ENCODE peak calls at places on chromosomes 13 and 19, in six cellular contexts. One of them, this sample, is unnamed.
A peak's percentile ranks its signal among the peaks of the same experiment; 100 is the strongest.

GRCh38 chr19:55258476-55258827 is 365 bp downstream of the PPP6R1 start:
- DNase-seq in left ventricle myocardium inferior: peak; percentile 31
- DNase-seq in fibroblast of lung: no peak
- DNase-seq in IMR-90: no peak
- DNase-seq in thoracic aorta: no peak
- DNase-seq in heart left ventricle: no peak
- DNase-seq in this sample: no peak

GRCh38 chr13:25657062-25657588 is 285.4 kb downstream of the ATP8A2 start:
- DNase-seq in heart left ventricle: no peak
- DNase-seq in left ventricle myocardium inferior: no peak
- DNase-seq in fibroblast of lung: no peak
- DNase-seq in thoracic aorta: no peak
- DNase-seq in IMR-90: no peak
- DNase-seq in this sample: no peak

GRCh38 chr19:18502236-18502632 is 19.6 kb downstream of the ELL start:
- DNase-seq in fibroblast of lung: no peak
- DNase-seq in IMR-90: no peak
- DNase-seq in heart left ventricle: no peak
- DNase-seq in thoracic aorta: no peak
- DNase-seq in left ventricle myocardium inferior: no peak
- DNase-seq in this sample: no peak

GRCh38 chr19:38441660-38442348 is 8.3 kb downstream of the RYR1 start:
- DNase-seq in heart left ventricle: no peak
- DNase-seq in fibroblast of lung: no peak
- DNase-seq in thoracic aorta: no peak
- DNase-seq in left ventricle myocardium inferior: no peak
- DNase-seq in IMR-90: no peak
- DNase-seq in this sample: no peak

GRCh38 chr13:21913010-21913409 is 242.1 kb downstream of the FGF9 start:
- DNase-seq in IMR-90: peak; percentile 19
- DNase-seq in heart left ventricle: no peak
- DNase-seq in thoracic aorta: no peak
- DNase-seq in left ventricle myocardium inferior: no peak
- DNase-seq in fibroblast of lung: no peak
- DNase-seq in this sample: no peak

GRCh38 chr19:35715981-35716734 is 1.6 kb upstream of the KMT2B start:
- DNase-seq in left ventricle myocardium inferior: peak; percentile 70
- DNase-seq in heart left ventricle: peak; percentile 68
- DNase-seq in IMR-90: peak; percentile 30
- DNase-seq in thoracic aorta: no peak
- DNase-seq in fibroblast of lung: no peak
- DNase-seq in this sample: no peak

GRCh38 chr19:50154529-50154928 is 8.6 kb downstream of the IZUMO2 start:
- DNase-seq in IMR-90: no peak
- DNase-seq in fibroblast of lung: no peak
- DNase-seq in left ventricle myocardium inferior: no peak
- DNase-seq in thoracic aorta: no peak
- DNase-seq in heart left ventricle: no peak
- DNase-seq in this sample: no peak

GRCh38 chr19:16373539-16373938 is 48.9 kb downstream of the KLF2 start:
- DNase-seq in left ventricle myocardium inferior: peak; percentile 16
- DNase-seq in fibroblast of lung: peak; percentile 94
- DNase-seq in thoracic aorta: no peak
- DNase-seq in IMR-90: peak; percentile 83
- DNase-seq in heart left ventricle: no peak
- DNase-seq in this sample: no peak

GRCh38 chr19:376111-376470 is 31.5 kb upstream of the MIER2 start:
- DNase-seq in heart left ventricle: no peak
- DNase-seq in IMR-90: no peak
- DNase-seq in left ventricle myocardium inferior: no peak
- DNase-seq in fibroblast of lung: no peak
- DNase-seq in thoracic aorta: no peak
- DNase-seq in this sample: no peak

GRCh38 chr13:44397766-44398223 is 24.2 kb downstream of the SERP2 start:
- DNase-seq in IMR-90: peak; percentile 20
- DNase-seq in heart left ventricle: no peak
- DNase-seq in thoracic aorta: no peak
- DNase-seq in fibroblast of lung: no peak
- DNase-seq in left ventricle myocardium inferior: no peak
- DNase-seq in this sample: no peak

GRCh38 chr13:31742102-31742695 is 2.9 kb downstream of the RXFP2 start:
- DNase-seq in thoracic aorta: no peak
- DNase-seq in fibroblast of lung: peak; percentile 79
- DNase-seq in IMR-90: peak; percentile 69
- DNase-seq in heart left ventricle: peak; percentile 57
- DNase-seq in left ventricle myocardium inferior: peak; percentile 45
- DNase-seq in this sample: peak; percentile 58

GRCh38 chr19:8302357-8302691 is 5.8 kb downstream of the CD320 start:
- DNase-seq in left ventricle myocardium inferior: peak; percentile 79
- DNase-seq in heart left ventricle: peak; percentile 86
- DNase-seq in fibroblast of lung: no peak
- DNase-seq in IMR-90: no peak
- DNase-seq in thoracic aorta: no peak
- DNase-seq in this sample: no peak

GRCh38 chr19:16042533-16043085 is 33.7 kb upstream of the TPM4 start:
- DNase-seq in IMR-90: peak; percentile 19
- DNase-seq in thoracic aorta: no peak
- DNase-seq in left ventricle myocardium inferior: no peak
- DNase-seq in fibroblast of lung: no peak
- DNase-seq in heart left ventricle: no peak
- DNase-seq in this sample: no peak

GRCh38 chr13:49908637-49909036 is 27.5 kb downstream of the SPRYD7 start:
- DNase-seq in thoracic aorta: no peak
- DNase-seq in heart left ventricle: no peak
- DNase-seq in IMR-90: no peak
- DNase-seq in fibroblast of lung: no peak
- DNase-seq in left ventricle myocardium inferior: no peak
- DNase-seq in this sample: peak; percentile 7

DNA sequence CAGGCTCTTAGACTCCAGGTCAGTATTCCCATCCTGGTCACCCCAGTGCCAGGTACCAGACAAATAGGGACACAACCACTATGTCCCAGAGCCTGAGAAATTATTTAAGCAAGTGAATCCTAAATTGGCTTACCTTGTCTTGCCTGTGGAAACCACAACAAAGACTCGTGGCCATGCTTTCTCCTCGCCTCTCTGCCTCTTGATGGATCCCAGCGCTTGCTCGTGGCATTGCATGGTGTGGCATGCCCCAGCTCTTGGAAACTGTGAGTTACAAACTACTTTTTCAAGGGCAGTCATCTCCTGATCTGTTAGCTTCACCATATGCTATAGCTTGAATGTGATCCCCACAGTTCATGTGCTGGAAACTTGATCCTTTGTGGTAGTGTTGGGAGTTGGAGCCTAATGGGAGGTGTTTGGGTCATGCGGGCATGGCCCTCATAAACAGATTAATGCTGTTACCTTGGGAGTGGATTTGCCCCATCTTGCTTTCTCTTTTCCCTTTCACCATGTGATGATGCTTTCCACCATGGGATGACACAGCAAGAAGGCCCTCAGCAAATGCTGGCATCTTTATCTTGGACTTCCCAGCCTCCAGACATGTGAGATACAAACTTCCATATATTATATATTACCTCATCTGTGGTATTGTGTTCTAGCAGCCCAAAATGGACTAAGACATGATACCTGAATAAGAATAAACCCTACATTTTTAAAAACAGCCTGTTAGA is 31.2 kb downstream of the SPRYD7 start:
- DNase-seq in fibroblast of lung: no peak
- DNase-seq in thoracic aorta: no peak
- DNase-seq in heart left ventricle: no peak
- DNase-seq in left ventricle myocardium inferior: no peak
- DNase-seq in IMR-90: no peak
- DNase-seq in this sample: no peak
- H3K27ac ChIP-seq in fibroblast of lung: no peak overlapping the region
- H3K27ac ChIP-seq in thoracic aorta: no peak overlapping the region
- H3K27ac ChIP-seq in heart left ventricle: no peak overlapping the region
- H3K27ac ChIP-seq in left ventricle myocardium inferior: no peak overlapping the region
- H3K27ac ChIP-seq in IMR-90: no peak overlapping the region
- H3K27ac ChIP-seq in this sample: no peak overlapping the region

GRCh38 chr13:113622791-113623490 is 35.1 kb downstream of the ATP4B start:
- DNase-seq in fibroblast of lung: no peak
- DNase-seq in thoracic aorta: no peak
- DNase-seq in heart left ventricle: no peak
- DNase-seq in IMR-90: no peak
- DNase-seq in left ventricle myocardium inferior: peak; percentile 5
- DNase-seq in this sample: no peak

GRCh38 chr13:113621046-113621445 is 36.5 kb downstream of the TFDP1 start:
- DNase-seq in heart left ventricle: no peak
- DNase-seq in thoracic aorta: no peak
- DNase-seq in left ventricle myocardium inferior: peak; percentile 1
- DNase-seq in IMR-90: no peak
- DNase-seq in fibroblast of lung: no peak
- DNase-seq in this sample: no peak

GRCh38 chr13:113625965-113626661 is 31.9 kb downstream of the ATP4B start:
- DNase-seq in fibroblast of lung: peak; percentile 18
- DNase-seq in heart left ventricle: peak; percentile 3
- DNase-seq in IMR-90: peak; percentile 50
- DNase-seq in thoracic aorta: no peak
- DNase-seq in left ventricle myocardium inferior: peak; percentile 2
- DNase-seq in this sample: no peak

GRCh38 chr13:113624235-113624587 is 33.8 kb downstream of the ATP4B start:
- DNase-seq in thoracic aorta: no peak
- DNase-seq in left ventricle myocardium inferior: no peak
- DNase-seq in heart left ventricle: peak; percentile 13
- DNase-seq in IMR-90: no peak
- DNase-seq in fibroblast of lung: peak; percentile 4
- DNase-seq in this sample: no peak

DNA sequence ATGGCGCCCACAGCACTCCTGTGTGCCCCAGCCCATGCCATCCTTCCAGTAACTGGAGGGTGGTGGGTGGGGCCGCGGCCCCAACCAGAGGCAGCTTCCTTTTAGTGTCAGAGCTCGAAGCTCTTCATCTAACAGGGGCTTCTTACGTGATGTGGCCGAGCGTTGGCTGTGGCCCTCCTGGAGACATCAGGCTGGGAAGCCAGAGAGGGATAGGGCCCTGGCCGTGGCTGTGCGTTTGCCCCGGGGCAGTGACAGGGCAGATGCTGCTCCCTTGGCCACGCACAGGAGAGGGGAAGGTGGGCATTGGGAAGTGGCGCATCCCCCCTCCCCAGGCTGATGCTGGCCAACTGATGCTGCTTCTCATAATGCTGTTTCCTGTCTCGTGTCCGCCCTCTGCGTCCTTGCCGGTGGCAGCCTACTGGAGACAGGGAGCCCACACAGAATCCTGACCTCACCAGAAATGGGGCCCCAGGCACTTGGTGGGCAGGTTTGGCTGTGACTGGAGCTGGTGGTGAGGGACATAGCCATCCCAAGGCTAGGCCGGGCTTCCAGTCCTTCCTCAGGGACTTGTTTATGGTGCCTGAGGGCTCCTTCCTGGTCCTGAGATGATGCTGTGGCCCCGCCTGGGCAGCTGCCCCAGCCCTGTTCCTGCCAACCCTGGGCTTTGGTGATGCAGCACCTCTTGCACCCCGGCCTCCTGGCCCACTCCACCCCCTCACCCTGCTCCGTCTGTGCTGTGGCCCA is 34.3 kb downstream of the ATP4B start:
- DNase-seq in IMR-90: no peak
- DNase-seq in left ventricle myocardium inferior: peak; percentile 13
- DNase-seq in fibroblast of lung: no peak
- DNase-seq in thoracic aorta: no peak
- DNase-seq in heart left ventricle: no peak
- DNase-seq in this sample: no peak
- H3K36me3 ChIP-seq in IMR-90: peaks cover 30% of the 10 kb centered on the region
- H3K36me3 ChIP-seq in left ventricle myocardium inferior: peaks cover 18% of the 10 kb centered on the region
- H3K36me3 ChIP-seq in fibroblast of lung: peaks cover 3% of the 10 kb centered on the region
- H3K36me3 ChIP-seq in thoracic aorta: no peaks in the 10 kb centered on the region
- H3K36me3 ChIP-seq in heart left ventricle: no peaks in the 10 kb centered on the region
- H3K36me3 ChIP-seq in this sample: peaks cover 20% of the 10 kb centered on the region

GRCh38 chr13:35388456-35388855 is 88.0 kb downstream of the MAB21L1 start:
- DNase-seq in thoracic aorta: no peak
- DNase-seq in IMR-90: no peak
- DNase-seq in left ventricle myocardium inferior: no peak
- DNase-seq in fibroblast of lung: peak; percentile 20
- DNase-seq in heart left ventricle: no peak
- DNase-seq in this sample: no peak
- H3K27ac ChIP-seq in thoracic aorta: no peak overlapping the region
- H3K27ac ChIP-seq in IMR-90: no peak overlapping the region
- H3K27ac ChIP-seq in left ventricle myocardium inferior: peak overlapping the region; percentile 25
- H3K27ac ChIP-seq in fibroblast of lung: no peak overlapping the region
- H3K27ac ChIP-seq in heart left ventricle: peak overlapping the region; percentile 2
- H3K27ac ChIP-seq in this sample: no peak overlapping the region

DNA sequence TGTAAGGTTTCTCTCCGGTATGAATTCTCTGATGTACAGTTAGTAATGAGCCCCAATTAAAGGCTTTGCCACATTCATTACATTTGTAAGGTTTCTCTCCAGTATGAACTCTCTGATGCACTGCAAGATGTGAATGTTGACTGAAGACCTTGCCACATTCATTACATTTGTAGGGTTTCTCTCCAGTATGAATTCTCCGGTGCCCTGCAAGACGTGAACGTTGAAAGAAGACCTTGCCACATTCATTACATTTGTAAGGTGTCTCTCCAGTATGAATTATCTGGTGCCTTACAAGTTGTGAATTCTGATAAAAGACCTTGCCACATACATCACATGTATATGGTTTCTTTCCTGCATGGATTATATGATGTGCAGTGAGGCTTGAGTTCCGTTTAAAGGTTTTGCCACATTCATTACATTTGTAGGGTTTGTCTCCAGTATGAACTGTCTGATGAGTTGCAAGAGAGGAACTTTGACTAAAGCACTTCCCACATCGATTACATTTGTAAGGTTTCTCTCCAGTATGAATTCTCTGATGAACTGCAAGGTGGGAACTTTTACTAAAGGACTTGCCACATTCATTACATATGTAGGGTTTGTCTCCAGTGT is 17.7 kb upstream of the ZNF432 start:
- DNase-seq in heart left ventricle: no peak
- DNase-seq in IMR-90: no peak
- DNase-seq in fibroblast of lung: no peak
- DNase-seq in thoracic aorta: no peak
- DNase-seq in left ventricle myocardium inferior: no peak
- DNase-seq in this sample: no peak
- H3K36me3 ChIP-seq in heart left ventricle: peaks cover 25% of the 10 kb centered on the region
- H3K36me3 ChIP-seq in IMR-90: peaks cover 65% of the 10 kb centered on the region
- H3K36me3 ChIP-seq in fibroblast of lung: peaks cover 6% of the 10 kb centered on the region
- H3K36me3 ChIP-seq in thoracic aorta: peaks cover 84% of the 10 kb centered on the region
- H3K36me3 ChIP-seq in left ventricle myocardium inferior: peaks cover 100% of the 10 kb centered on the region
- H3K36me3 ChIP-seq in this sample: peaks cover 28% of the 10 kb centered on the region

GRCh38 chr13:97549201-97549600 is 115.2 kb downstream of the RAP2A start:
- DNase-seq in thoracic aorta: no peak
- DNase-seq in fibroblast of lung: no peak
- DNase-seq in IMR-90: no peak
- DNase-seq in left ventricle myocardium inferior: no peak
- DNase-seq in heart left ventricle: no peak
- DNase-seq in this sample: no peak
- H3K27ac ChIP-seq in thoracic aorta: no peak overlapping the region
- H3K27ac ChIP-seq in fibroblast of lung: no peak overlapping the region
- H3K27ac ChIP-seq in IMR-90: peak overlapping the region; percentile 6
- H3K27ac ChIP-seq in left ventricle myocardium inferior: no peak overlapping the region
- H3K27ac ChIP-seq in heart left ventricle: no peak overlapping the region
- H3K27ac ChIP-seq in this sample: no peak overlapping the region